ENCODE peak calls at places on chromosomes 5 and 9, in six cellular contexts. One of them, this sample, is unnamed.

GRCh38 chr5:78182838-78183237 is 111.7 kb downstream of the AP3B1 start:
- DNase-seq in dorsolateral prefrontal cortex: no peak
- DNase-seq in gastrocnemius medialis: no peak
- DNase-seq in mammary epithelial cell: peak
- DNase-seq in lower leg skin: no peak
- DNase-seq in fibroblast of pulmonary artery: no peak
- DNase-seq in this sample: no peak

GRCh38 chr9:107751522-107752235 is 262.1 kb upstream of the KLF4 start:
- DNase-seq in dorsolateral prefrontal cortex: no peak
- DNase-seq in gastrocnemius medialis: peak
- DNase-seq in mammary epithelial cell: peak
- DNase-seq in lower leg skin: no peak
- DNase-seq in fibroblast of pulmonary artery: peak
- DNase-seq in this sample: peak

GRCh38 chr5:84478603-84479002 is 93.9 kb upstream of the EDIL3 start:
- DNase-seq in dorsolateral prefrontal cortex: no peak
- DNase-seq in gastrocnemius medialis: no peak
- DNase-seq in mammary epithelial cell: peak
- DNase-seq in lower leg skin: no peak
- DNase-seq in fibroblast of pulmonary artery: peak
- DNase-seq in this sample: no peak

GRCh38 chr9:133714606-133715294 is 23.4 kb downstream of the SARDH start:
- DNase-seq in dorsolateral prefrontal cortex: no peak
- DNase-seq in gastrocnemius medialis: no peak
- DNase-seq in mammary epithelial cell: no peak
- DNase-seq in lower leg skin: no peak
- DNase-seq in fibroblast of pulmonary artery: peak
- DNase-seq in this sample: peak

GRCh38 chr5:125310749-125311148 is 564.3 kb upstream of the ZNF608 start:
- DNase-seq in dorsolateral prefrontal cortex: no peak
- DNase-seq in gastrocnemius medialis: no peak
- DNase-seq in mammary epithelial cell: peak
- DNase-seq in lower leg skin: no peak
- DNase-seq in fibroblast of pulmonary artery: peak
- DNase-seq in this sample: no peak

GRCh38 chr9:121107881-121108280 is 33.1 kb downstream of the CNTRL start:
- DNase-seq in dorsolateral prefrontal cortex: no peak
- DNase-seq in gastrocnemius medialis: no peak
- DNase-seq in mammary epithelial cell: no peak
- DNase-seq in lower leg skin: no peak
- DNase-seq in fibroblast of pulmonary artery: no peak
- DNase-seq in this sample: no peak

GRCh38 chr9:114270120-114270975 is 52.5 kb upstream of the ORM1 start:
- DNase-seq in dorsolateral prefrontal cortex: no peak
- DNase-seq in gastrocnemius medialis: no peak
- DNase-seq in mammary epithelial cell: no peak
- DNase-seq in lower leg skin: no peak
- DNase-seq in fibroblast of pulmonary artery: no peak
- DNase-seq in this sample: no peak

GRCh38 chr5:120538644-120539043 is 74.5 kb downstream of the PRR16 start:
- DNase-seq in dorsolateral prefrontal cortex: no peak
- DNase-seq in gastrocnemius medialis: no peak
- DNase-seq in mammary epithelial cell: peak
- DNase-seq in lower leg skin: no peak
- DNase-seq in fibroblast of pulmonary artery: peak
- DNase-seq in this sample: peak

GRCh38 chr5:85549229-85549628 is 1068.5 kb upstream of the COX7C start:
- DNase-seq in dorsolateral prefrontal cortex: no peak
- DNase-seq in gastrocnemius medialis: no peak
- DNase-seq in mammary epithelial cell: no peak
- DNase-seq in lower leg skin: no peak
- DNase-seq in fibroblast of pulmonary artery: no peak
- DNase-seq in this sample: no peak

GRCh38 chr9:90061187-90061586 is 456.4 kb downstream of the GADD45G start:
- DNase-seq in dorsolateral prefrontal cortex: no peak
- DNase-seq in gastrocnemius medialis: no peak
- DNase-seq in mammary epithelial cell: no peak
- DNase-seq in lower leg skin: no peak
- DNase-seq in fibroblast of pulmonary artery: no peak
- DNase-seq in this sample: no peak

GRCh38 chr5:176629853-176630680 is at the start of the genes EIF4E1B and SNCB:
- DNase-seq in dorsolateral prefrontal cortex: peak
- DNase-seq in gastrocnemius medialis: no peak
- DNase-seq in mammary epithelial cell: peak
- DNase-seq in lower leg skin: no peak
- DNase-seq in fibroblast of pulmonary artery: peak
- DNase-seq in this sample: no peak

GRCh38 chr5:58071566-58071965 is 388.3 kb downstream of the PLK2 start:
- DNase-seq in dorsolateral prefrontal cortex: no peak
- DNase-seq in gastrocnemius medialis: no peak
- DNase-seq in mammary epithelial cell: no peak
- DNase-seq in lower leg skin: no peak
- DNase-seq in fibroblast of pulmonary artery: peak
- DNase-seq in this sample: no peak

GRCh38 chr9:83511051-83511450 is 27.1 kb downstream of the FRMD3 start:
- DNase-seq in dorsolateral prefrontal cortex: no peak
- DNase-seq in gastrocnemius medialis: no peak
- DNase-seq in mammary epithelial cell: peak
- DNase-seq in lower leg skin: no peak
- DNase-seq in fibroblast of pulmonary artery: peak
- DNase-seq in this sample: peak

GRCh38 chr9:98219794-98220370 is 27.4 kb upstream of the CORO2A start:
- DNase-seq in dorsolateral prefrontal cortex: no peak
- DNase-seq in gastrocnemius medialis: no peak
- DNase-seq in mammary epithelial cell: no peak
- DNase-seq in lower leg skin: no peak
- DNase-seq in fibroblast of pulmonary artery: no peak
- DNase-seq in this sample: no peak

GRCh38 chr5:66769839-66770617 is 173.8 kb downstream of the MAST4 start:
- DNase-seq in dorsolateral prefrontal cortex: peak
- DNase-seq in gastrocnemius medialis: no peak
- DNase-seq in mammary epithelial cell: no peak
- DNase-seq in lower leg skin: no peak
- DNase-seq in fibroblast of pulmonary artery: peak
- DNase-seq in this sample: no peak

GRCh38 chr5:72584466-72584865 is 77.3 kb upstream of the ZNF366 start:
- DNase-seq in dorsolateral prefrontal cortex: no peak
- DNase-seq in gastrocnemius medialis: no peak
- DNase-seq in mammary epithelial cell: no peak
- DNase-seq in lower leg skin: no peak
- DNase-seq in fibroblast of pulmonary artery: no peak
- DNase-seq in this sample: peak

GRCh38 chr9:134605351-134605968 is 36.1 kb upstream of the COL5A1 start:
- DNase-seq in dorsolateral prefrontal cortex: no peak
- DNase-seq in gastrocnemius medialis: no peak
- DNase-seq in mammary epithelial cell: no peak
- DNase-seq in lower leg skin: no peak
- DNase-seq in fibroblast of pulmonary artery: no peak
- DNase-seq in this sample: no peak

GRCh38 chr5:171388816-171389168 is 1.1 kb downstream of the NPM1 start:
- DNase-seq in dorsolateral prefrontal cortex: no peak
- DNase-seq in gastrocnemius medialis: no peak
- DNase-seq in mammary epithelial cell: no peak
- DNase-seq in lower leg skin: no peak
- DNase-seq in fibroblast of pulmonary artery: no peak
- DNase-seq in this sample: no peak

GRCh38 chr9:3887121-3887797 is 361.5 kb upstream of the RFX3 start:
- DNase-seq in dorsolateral prefrontal cortex: no peak
- DNase-seq in gastrocnemius medialis: no peak
- DNase-seq in mammary epithelial cell: peak
- DNase-seq in lower leg skin: no peak
- DNase-seq in fibroblast of pulmonary artery: no peak
- DNase-seq in this sample: no peak

GRCh38 chr5:156950716-156951115 is 12.3 kb downstream of the TIMD4 start:
- DNase-seq in dorsolateral prefrontal cortex: no peak
- DNase-seq in gastrocnemius medialis: no peak
- DNase-seq in mammary epithelial cell: no peak
- DNase-seq in lower leg skin: no peak
- DNase-seq in fibroblast of pulmonary artery: no peak
- DNase-seq in this sample: no peak

GRCh38 chr5:172115541-172115982 is 72.5 kb downstream of the STK10 start:
- DNase-seq in dorsolateral prefrontal cortex: no peak
- DNase-seq in gastrocnemius medialis: no peak
- DNase-seq in mammary epithelial cell: no peak
- DNase-seq in lower leg skin: no peak
- DNase-seq in fibroblast of pulmonary artery: no peak
- DNase-seq in this sample: no peak

GRCh38 chr5:110769282-110769681 is 30.5 kb downstream of the SLC25A46 start:
- DNase-seq in dorsolateral prefrontal cortex: no peak
- DNase-seq in gastrocnemius medialis: no peak
- DNase-seq in mammary epithelial cell: peak
- DNase-seq in lower leg skin: no peak
- DNase-seq in fibroblast of pulmonary artery: peak
- DNase-seq in this sample: peak

GRCh38 chr5:9596256-9596655 is 33.9 kb downstream of the TAS2R1 start:
- DNase-seq in dorsolateral prefrontal cortex: no peak
- DNase-seq in gastrocnemius medialis: no peak
- DNase-seq in mammary epithelial cell: no peak
- DNase-seq in lower leg skin: no peak
- DNase-seq in fibroblast of pulmonary artery: no peak
- DNase-seq in this sample: peak

GRCh38 chr9:99948896-99949295 is 42.4 kb downstream of the STX17 start:
- DNase-seq in dorsolateral prefrontal cortex: no peak
- DNase-seq in gastrocnemius medialis: no peak
- DNase-seq in mammary epithelial cell: no peak
- DNase-seq in lower leg skin: no peak
- DNase-seq in fibroblast of pulmonary artery: peak
- DNase-seq in this sample: no peak

GRCh38 chr5:91443028-91443427 is 59.9 kb upstream of the ARRDC3 start:
- DNase-seq in dorsolateral prefrontal cortex: no peak
- DNase-seq in gastrocnemius medialis: no peak
- DNase-seq in mammary epithelial cell: peak
- DNase-seq in lower leg skin: no peak
- DNase-seq in fibroblast of pulmonary artery: peak
- DNase-seq in this sample: peak

GRCh38 chr9:95992536-95992935 is 117.0 kb downstream of the ERCC6L2 start:
- DNase-seq in dorsolateral prefrontal cortex: no peak
- DNase-seq in gastrocnemius medialis: no peak
- DNase-seq in mammary epithelial cell: no peak
- DNase-seq in lower leg skin: no peak
- DNase-seq in fibroblast of pulmonary artery: no peak
- DNase-seq in this sample: no peak

GRCh38 chr5:115382989-115383388 is 86.5 kb upstream of the CCDC112 start:
- DNase-seq in dorsolateral prefrontal cortex: no peak
- DNase-seq in gastrocnemius medialis: no peak
- DNase-seq in mammary epithelial cell: no peak
- DNase-seq in lower leg skin: no peak
- DNase-seq in fibroblast of pulmonary artery: no peak
- DNase-seq in this sample: no peak

GRCh38 chr5:31232273-31232888 is 38.9 kb downstream of the CDH6 start:
- DNase-seq in dorsolateral prefrontal cortex: no peak
- DNase-seq in gastrocnemius medialis: no peak
- DNase-seq in mammary epithelial cell: peak
- DNase-seq in lower leg skin: no peak
- DNase-seq in fibroblast of pulmonary artery: peak
- DNase-seq in this sample: peak

GRCh38 chr5:180922932-180923331 is 24.0 kb downstream of the BTNL8 start:
- DNase-seq in dorsolateral prefrontal cortex: no peak
- DNase-seq in gastrocnemius medialis: no peak
- DNase-seq in mammary epithelial cell: no peak
- DNase-seq in lower leg skin: no peak
- DNase-seq in fibroblast of pulmonary artery: no peak
- DNase-seq in this sample: no peak

GRCh38 chr5:52754051-52754450 is 33.7 kb upstream of the ITGA1 start:
- DNase-seq in dorsolateral prefrontal cortex: no peak
- DNase-seq in gastrocnemius medialis: no peak
- DNase-seq in mammary epithelial cell: no peak
- DNase-seq in lower leg skin: no peak
- DNase-seq in fibroblast of pulmonary artery: no peak
- DNase-seq in this sample: no peak

GRCh38 chr9:72315089-72315509 is 49.9 kb downstream of the ZFAND5 start:
- DNase-seq in dorsolateral prefrontal cortex: peak
- DNase-seq in gastrocnemius medialis: peak
- DNase-seq in mammary epithelial cell: peak
- DNase-seq in lower leg skin: peak
- DNase-seq in fibroblast of pulmonary artery: peak
- DNase-seq in this sample: peak
- H3K4me3 ChIP-seq in dorsolateral prefrontal cortex: peak
- H3K4me3 ChIP-seq in gastrocnemius medialis: peak
- H3K4me3 ChIP-seq in mammary epithelial cell: no peak
- H3K4me3 ChIP-seq in lower leg skin: no peak
- H3K4me3 ChIP-seq in fibroblast of pulmonary artery: no peak
- H3K4me3 ChIP-seq in this sample: peak

DNA sequence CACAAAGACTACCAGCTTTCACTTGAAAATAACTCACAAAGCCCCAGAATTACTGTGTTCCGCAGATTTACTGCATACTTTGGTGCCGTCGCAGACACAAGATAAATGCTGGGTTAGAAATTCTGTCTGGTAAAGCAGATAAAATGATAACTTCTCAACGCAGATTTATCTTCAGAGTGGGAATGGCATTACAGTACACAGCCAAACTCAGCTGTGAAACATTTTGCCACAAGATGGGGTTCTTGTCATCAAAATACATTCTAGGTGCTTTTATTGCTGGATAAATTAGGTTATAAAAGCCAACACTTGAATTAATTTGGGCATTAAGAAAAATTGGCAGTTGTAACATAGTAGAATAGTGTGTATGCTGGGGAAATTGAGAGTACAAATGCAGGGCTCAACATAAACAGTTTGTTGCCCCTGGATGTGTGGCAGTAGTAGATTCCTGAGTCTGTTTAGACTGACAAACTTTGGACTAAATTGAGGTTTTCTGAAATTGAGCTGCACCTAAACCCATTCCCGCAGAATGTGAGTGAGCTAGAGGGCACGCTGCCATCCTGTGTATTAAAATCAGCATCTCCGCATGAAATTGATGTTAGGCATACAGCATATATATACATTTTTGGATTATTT is 61.1 kb downstream of the LMNB1 start:
- DNase-seq in dorsolateral prefrontal cortex: no peak
- DNase-seq in gastrocnemius medialis: no peak
- DNase-seq in mammary epithelial cell: no peak
- DNase-seq in lower leg skin: no peak
- DNase-seq in fibroblast of pulmonary artery: peak
- DNase-seq in this sample: peak
- TF ChIP-seq CTCF in dorsolateral prefrontal cortex: no peak
- TF ChIP-seq CTCF in gastrocnemius medialis: peak
- TF ChIP-seq CTCF in mammary epithelial cell: peak
- TF ChIP-seq CTCF in lower leg skin: no peak
- TF ChIP-seq CTCF in fibroblast of pulmonary artery: peak
- TF ChIP-seq CTCF in this sample: peak

DNA sequence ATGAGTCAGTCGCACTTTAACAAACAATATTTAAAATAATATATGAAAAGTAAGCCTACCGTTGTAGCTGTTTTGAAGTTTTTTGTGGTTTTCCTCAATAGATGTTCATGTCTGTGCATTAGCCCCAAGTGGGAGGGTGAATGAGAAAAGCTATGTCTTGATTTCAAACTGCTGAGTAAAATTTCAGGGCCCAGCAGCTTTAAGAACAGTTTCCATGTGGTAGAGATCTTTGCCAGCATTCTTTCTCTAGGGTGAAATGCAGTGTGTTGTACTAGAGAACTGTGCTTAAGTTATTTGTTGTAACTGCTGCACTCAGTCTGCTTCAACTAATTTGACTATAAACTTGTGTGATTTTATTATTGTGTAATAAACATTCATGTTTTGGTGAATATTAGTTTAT is at the start of gene OGN:
- DNase-seq in dorsolateral prefrontal cortex: no peak
- DNase-seq in gastrocnemius medialis: no peak
- DNase-seq in mammary epithelial cell: no peak
- DNase-seq in lower leg skin: no peak
- DNase-seq in fibroblast of pulmonary artery: peak
- DNase-seq in this sample: no peak
- H3K4me3 ChIP-seq in dorsolateral prefrontal cortex: no peak
- H3K4me3 ChIP-seq in gastrocnemius medialis: no peak
- H3K4me3 ChIP-seq in mammary epithelial cell: no peak
- H3K4me3 ChIP-seq in lower leg skin: no peak
- H3K4me3 ChIP-seq in fibroblast of pulmonary artery: no peak
- H3K4me3 ChIP-seq in this sample: no peak

GRCh38 chr5:101045689-101046088 is 142.6 kb upstream of the ST8SIA4 start:
- DNase-seq in dorsolateral prefrontal cortex: no peak
- DNase-seq in gastrocnemius medialis: no peak
- DNase-seq in mammary epithelial cell: no peak
- DNase-seq in lower leg skin: no peak
- DNase-seq in fibroblast of pulmonary artery: peak
- DNase-seq in this sample: peak
- TF ChIP-seq CTCF in dorsolateral prefrontal cortex: no peak
- TF ChIP-seq CTCF in gastrocnemius medialis: no peak
- TF ChIP-seq CTCF in mammary epithelial cell: peak
- TF ChIP-seq CTCF in lower leg skin: no peak
- TF ChIP-seq CTCF in fibroblast of pulmonary artery: peak
- TF ChIP-seq CTCF in this sample: peak

This sample was measured in fibroblast of villous mesenchyme.